ENCODE peak calls at places on chromosomes 12 and 14, in four cellular contexts. X, B, R and M are unnamed samples.

GRCh38 chr12:120356567-120357030 is 12.4 kb downstream of the MSI1 start:
- DNase-seq in X (peak; percentile 63), B (peak; percentile 99), R (peak; percentile 83), M (peak; percentile 89)

GRCh38 chr14:37791384-37792036 is 196.1 kb downstream of the TTC6 start:
- DNase-seq in X (no peak), B (no peak), R (no peak), M (no peak)

GRCh38 chr14:29587761-29588160 is 339.9 kb downstream of the PRKD1 start:
- DNase-seq in X (no peak), B (no peak), R (peak; percentile 14), M (no peak)

GRCh38 chr12:88648625-88649024 is 68.4 kb upstream of the KITLG start:
- DNase-seq in X (no peak), B (no peak), R (no peak), M (no peak)

GRCh38 chr14:24840204-24840893 is 206.4 kb upstream of the GZMB start:
- DNase-seq in X (no peak), B (no peak), R (no peak), M (no peak)

GRCh38 chr12:105936496-105936895 is 202.3 kb downstream of the NUAK1 start:
- DNase-seq in X (no peak), B (no peak), R (no peak), M (no peak)

GRCh38 chr14:24052656-24053547 is 1.1 kb downstream of the CARMIL3 start:
- DNase-seq in X (no peak), B (peak; percentile 14), R (no peak), M (no peak)

GRCh38 chr14:34843011-34843554 is 32.1 kb downstream of the BAZ1A start:
- DNase-seq in X (no peak), B (peak; percentile 48), R (peak; percentile 88), M (no peak)

GRCh38 chr12:62291888-62292760 is 31.9 kb downstream of the USP15 start:
- DNase-seq in X (no peak), B (peak; percentile 60), R (peak; percentile 70), M (no peak)

GRCh38 chr14:89651805-89652204 is 234.8 kb upstream of the FOXN3 start:
- DNase-seq in X (no peak), B (no peak), R (no peak), M (peak; percentile 77)

GRCh38 chr12:46549527-46550265 is 177.1 kb upstream of the SLC38A2 start:
- DNase-seq in X (no peak), B (peak; percentile 93), R (peak; percentile 94), M (no peak)

GRCh38 chr12:132717531-132718387 is 7.1 kb downstream of the PGAM5 start:
- DNase-seq in X (no peak), B (peak; percentile 99), R (no peak), M (no peak)